ENCODE peak calls at places on chromosomes 2 and 18, in four cellular contexts. S is activated naive CD4-positive, alpha-beta T cell treated with anti-CD3 and anti-CD28 coated beads for 36 hours; V is globus pallidus; Q is hippocampal formation. D is an unnamed sample.

GRCh38 chr2:100483892-100484291 is 13.6 kb downstream of the NMS start:
- DNase-seq in S (no peak), V (no peak), Q (no peak), D (no peak)

GRCh38 chr2:222690564-222691200 is 19.2 kb downstream of the MOGAT1 start:
- DNase-seq in V (peak; percentile 62), Q (peak; percentile 62), S (peak; percentile 84), D (peak; percentile 36)

GRCh38 chr18:23133860-23134779 is 1.2 kb upstream of the CABLES1 start:
- DNase-seq in Q (no peak), S (peak; percentile 62), V (no peak), D (no peak)

GRCh38 chr2:42854207-42854818 is 61.9 kb upstream of the HAAO start:
- DNase-seq in S (no peak), Q (no peak), V (no peak), D (no peak)

GRCh38 chr2:241619602-241620418 is 17.1 kb downstream of the THAP4 start:
- DNase-seq in Q (no peak), V (no peak), S (peak; percentile 37), D (no peak)

GRCh38 chr2:37827911-37828411 is 97.1 kb upstream of the RMDN2 start:
- DNase-seq in S (no peak), V (no peak), Q (no peak), D (no peak)

GRCh38 chr2:1686784-1687105 is 57.6 kb downstream of the PXDN start:
- DNase-seq in Q (no peak), S (no peak), V (no peak), D (no peak)

GRCh38 chr2:43005975-43006833 is 213.8 kb upstream of the HAAO start:
- DNase-seq in Q (no peak), V (no peak), S (no peak), D (no peak)

GRCh38 chr18:9653390-9653789 is 39.0 kb upstream of the PPP4R1 start:
- DNase-seq in S (no peak), V (peak; percentile 86), Q (peak; percentile 54), D (peak; percentile 87)

GRCh38 chr2:9809448-9810088 is 33.7 kb upstream of the TAF1B start:
- DNase-seq in S (no peak), Q (no peak), V (no peak), D (no peak)

GRCh38 chr2:171086352-171087290 is 74.1 kb downstream of the TLK1 start:
- DNase-seq in Q (peak; percentile 24), S (peak; percentile 80), V (peak; percentile 62), D (no peak)

GRCh38 chr2:4020153-4020552 is 316.8 kb downstream of the DCDC2C start:
- DNase-seq in V (no peak), S (no peak), Q (no peak), D (no peak)

GRCh38 chr2:99488587-99488998 is 1.2 kb downstream of the REV1 start:
- DNase-seq in S (no peak), V (no peak), Q (no peak), D (no peak)

GRCh38 chr2:234858134-234858533 is 93.7 kb upstream of the SH3BP4 start:
- DNase-seq in V (no peak), S (no peak), Q (no peak), D (no peak)

GRCh38 chr2:224850081-224850480 is 133.9 kb upstream of the CCDC195 start:
- DNase-seq in V (no peak), S (no peak), Q (no peak), D (no peak)

GRCh38 chr2:162072976-162073775 is 839 bp downstream of the DPP4 start:
- DNase-seq in V (no peak), S (peak; percentile 25), Q (no peak), D (no peak)

GRCh38 chr2:112487444-112487961 is 5.5 kb downstream of the TTL start:
- DNase-seq in Q (no peak), V (no peak), S (no peak), D (no peak)

GRCh38 chr2:101466426-101466825 is 8.5 kb downstream of the RFX8 start:
- DNase-seq in V (no peak), Q (no peak), S (no peak), D (no peak)

GRCh38 chr2:58427572-58428285 is 186.6 kb upstream of the FANCL start:
- DNase-seq in V (peak; percentile 81), S (peak; percentile 6), Q (peak; percentile 41), D (peak; percentile 54)

GRCh38 chr2:226354434-226354833 is 445.2 kb downstream of the IRS1 start:
- DNase-seq in V (no peak), S (no peak), Q (no peak), D (no peak)

GRCh38 chr2:60808330-60808801 is 52.3 kb downstream of the PAPOLG start:
- DNase-seq in V (peak; percentile 24), S (no peak), Q (peak; percentile 23), D (no peak)

GRCh38 chr18:35949903-35950627 is 22.4 kb upstream of the RMP24 start:
- DNase-seq in Q (peak; percentile 37), S (peak; percentile 61), V (peak; percentile 62), D (peak; percentile 30)

GRCh38 chr2:583666-584065 is 93.5 kb downstream of the TMEM18 start:
- DNase-seq in S (no peak), Q (no peak), V (no peak), D (no peak)

GRCh38 chr2:114400890-114401289 is 41.6 kb upstream of the DPP10 start:
- DNase-seq in V (no peak), S (no peak), Q (no peak), D (no peak)

GRCh38 chr2:216635701-216636541 is 2.7 kb downstream of the IGFBP2 start:
- DNase-seq in Q (no peak), V (no peak), S (no peak), D (no peak)

GRCh38 chr2:112150851-112151250 is 12.7 kb downstream of the FBLN7 start:
- DNase-seq in S (no peak), Q (no peak), V (no peak), D (no peak)

GRCh38 chr2:79612999-79613398 is 100.1 kb downstream of the CTNNA2 start:
- DNase-seq in V (no peak), Q (no peak), S (no peak), D (no peak)

GRCh38 chr18:28684746-28685145 is 507.8 kb upstream of the CDH2 start:
- DNase-seq in S (no peak), Q (no peak), V (no peak), D (no peak)

GRCh38 chr2:29042581-29043075 is 31.7 kb downstream of the PCARE start:
- DNase-seq in S (no peak), V (no peak), Q (no peak), D (no peak)

GRCh38 chr2:164757934-164758695 is 83.5 kb downstream of the COBLL1 start:
- DNase-seq in V (no peak), S (no peak), Q (no peak), D (no peak)

GRCh38 chr18:73848656-73849055 is 299.0 kb downstream of the FBXO15 start:
- DNase-seq in V (no peak), Q (no peak), S (no peak), D (no peak)

GRCh38 chr2:150788741-150789140 is 301.3 kb upstream of the RND3 start:
- DNase-seq in S (no peak), V (no peak), Q (no peak), D (no peak)

GRCh38 chr2:47373747-47374146 is 29.2 kb upstream of the MSH2 start:
- DNase-seq in Q (peak; percentile 32), S (no peak), V (peak; percentile 74), D (no peak)

GRCh38 chr2:55223958-55224760 is 7.9 kb downstream of the CLHC1 start:
- DNase-seq in Q (no peak), S (no peak), V (no peak), D (no peak)

GRCh38 chr2:48346124-48346536 is 183.8 kb upstream of the STON1 start:
- DNase-seq in Q (peak; percentile 67), S (no peak), V (peak; percentile 75), D (peak; percentile 29)

D was measured in caudate nucleus.